ENCODE peak calls at places on chromosomes 16 and 17, in ten cellular contexts. Q, H, C, Z, S, N, U, R, V and K are unnamed samples.

GRCh38 chr17:74754832-74755231 is 6.4 kb downstream of the NHERF1 start:
- DNase-seq in U (no peak), Z (no peak), S (no peak), N (no peak), C (no peak), Q (no peak), H (no peak), R (no peak), V (no peak), K (no peak)

GRCh38 chr16:53982631-53983042 is 278.7 kb downstream of the FTO start:
- DNase-seq in Z (no peak), S (no peak), H (no peak), C (no peak), U (no peak), Q (no peak), V (no peak), R (no peak), N (no peak), K (no peak)

GRCh38 chr17:44736551-44737240 is 22.1 kb upstream of the ADAM11 start:
- DNase-seq in Z (no peak), V (no peak), S (no peak), U (no peak), H (no peak), R (no peak), N (no peak), C (no peak), Q (no peak), K (no peak)

GRCh38 chr16:12455287-12455798 is 348.3 kb downstream of the CPPED1 start:
- DNase-seq in C (peak), N (peak), U (peak), H (peak), S (peak), R (peak), Q (no peak), V (no peak), Z (no peak), K (peak)

GRCh38 chr16:14179116-14179515 is 108.0 kb downstream of the MRTFB start:
- DNase-seq in Z (no peak), R (peak), S (no peak), V (no peak), N (no peak), Q (no peak), H (no peak), U (no peak), C (no peak), K (no peak)

GRCh38 chr16:87506423-87507350 is 13.9 kb upstream of the ZCCHC14 start:
- DNase-seq in H (no peak), N (no peak), C (no peak), V (no peak), Q (no peak), S (no peak), Z (no peak), R (no peak), U (no peak), K (no peak)

GRCh38 chr17:78870621-78871020 is 30.0 kb upstream of the USP36 start:
- DNase-seq in Z (no peak), Q (no peak), C (no peak), U (no peak), R (no peak), V (no peak), S (no peak), H (no peak), N (no peak), K (no peak)

GRCh38 chr16:12239226-12239625 is 262.7 kb downstream of the SNX29 start:
- DNase-seq in N (no peak), R (no peak), Z (no peak), S (no peak), V (no peak), U (no peak), Q (no peak), C (no peak), H (no peak), K (no peak)

GRCh38 chr17:61335845-61336655 is 63.6 kb upstream of the TBX2 start:
- DNase-seq in Z (no peak), H (no peak), V (no peak), S (no peak), U (no peak), N (no peak), Q (no peak), C (peak), R (peak), K (no peak)

GRCh38 chr17:3762922-3763776 is 37.8 kb downstream of the ITGAE start:
- DNase-seq in Q (no peak), H (no peak), Z (no peak), U (no peak), S (peak), R (no peak), N (no peak), V (no peak), C (no peak), K (no peak)

GRCh38 chr17:7241783-7242716 is at the start of gene GABARAP:
- DNase-seq in V (peak), U (peak), C (peak), R (peak), N (peak), S (peak), H (peak), Q (peak), Z (no peak), K (peak)

GRCh38 chr17:29195465-29196081 is 15.4 kb upstream of the MYO18A start:
- DNase-seq in S (peak), U (no peak), Q (no peak), R (no peak), V (no peak), Z (no peak), C (no peak), N (no peak), H (no peak), K (no peak)

GRCh38 chr17:64174686-64175456 is 44.9 kb upstream of the ERN1 start:
- DNase-seq in U (no peak), V (no peak), N (no peak), S (no peak), C (no peak), R (peak), H (no peak), Z (no peak), Q (peak), K (no peak)

GRCh38 chr16:49696414-49697101 is 159.4 kb downstream of the ZNF423 start:
- DNase-seq in S (no peak), Q (no peak), H (no peak), C (no peak), U (peak), V (no peak), N (peak), Z (no peak), R (no peak), K (peak)

GRCh38 chr16:78137782-78138616 is 38.5 kb downstream of the WWOX start:
- DNase-seq in C (no peak), U (no peak), S (no peak), N (no peak), Q (no peak), Z (no peak), H (no peak), R (no peak), V (no peak), K (no peak)

GRCh38 chr16:84680843-84681629 is 18.8 kb upstream of the USP10 start:
- DNase-seq in C (no peak), V (no peak), S (no peak), U (no peak), H (no peak), R (no peak), Q (no peak), N (no peak), Z (no peak), K (no peak)

GRCh38 chr17:76515291-76515949 is 14.2 kb upstream of the RHBDF2 start:
- DNase-seq in Z (peak), S (peak), Q (peak), U (no peak), R (peak), H (peak), N (no peak), C (peak), V (peak), K (no peak)

GRCh38 chr17:30401097-30401496 is 22.4 kb downstream of the CPD start:
- DNase-seq in R (no peak), U (no peak), N (no peak), C (no peak), H (no peak), Z (no peak), S (no peak), Q (no peak), V (no peak), K (no peak)

GRCh38 chr17:64599187-64599676 is 62.9 kb downstream of the SMURF2 start:
- DNase-seq in N (peak), Q (no peak), C (peak), R (no peak), U (no peak), Z (no peak), H (no peak), V (no peak), S (no peak), K (no peak)

GRCh38 chr17:13542612-13543011 is 59.1 kb downstream of the HS3ST3A1 start:
- DNase-seq in V (no peak), U (no peak), S (no peak), H (no peak), Q (no peak), R (peak), Z (no peak), C (no peak), N (no peak), K (no peak)

GRCh38 chr17:61209524-61209923 is 190.1 kb upstream of the TBX2 start:
- DNase-seq in Q (no peak), S (no peak), Z (no peak), V (no peak), R (peak), N (no peak), C (no peak), U (no peak), H (no peak), K (no peak)

GRCh38 chr17:9843152-9844010 is 17.7 kb downstream of the GLP2R start:
- DNase-seq in U (no peak), V (no peak), H (no peak), Q (no peak), S (no peak), R (no peak), C (no peak), Z (no peak), N (no peak), K (no peak)

GRCh38 chr17:76827736-76828135 is 40.5 kb upstream of the MGAT5B start:
- DNase-seq in U (no peak), Q (no peak), Z (no peak), V (no peak), N (no peak), S (no peak), H (no peak), R (no peak), C (no peak), K (no peak)

GRCh38 chr16:27973678-27974077 is 89.8 kb downstream of the GSG1L start:
- DNase-seq in R (no peak), S (no peak), N (no peak), Z (no peak), H (no peak), C (no peak), U (no peak), V (no peak), Q (no peak), K (no peak)

GRCh38 chr17:29982991-29983390 is 41.6 kb downstream of the EFCAB5 start:
- DNase-seq in S (no peak), V (no peak), H (no peak), Q (no peak), R (no peak), U (no peak), N (no peak), Z (no peak), C (no peak), K (no peak)

GRCh38 chr16:68009157-68009735 is 6.5 kb downstream of the DPEP2NB start:
- DNase-seq in Q (no peak), N (no peak), H (no peak), U (no peak), Z (no peak), R (no peak), S (no peak), C (no peak), V (no peak), K (no peak)

GRCh38 chr17:4329838-4330237 is 36.6 kb downstream of the UBE2G1 start:
- DNase-seq in C (no peak), U (no peak), Z (peak), Q (no peak), V (peak), S (no peak), R (peak), H (no peak), N (no peak), K (no peak)

GRCh38 chr17:17069849-17070248 is 27.6 kb downstream of the MPRIP start:
- DNase-seq in V (no peak), C (no peak), U (no peak), H (no peak), Z (no peak), R (no peak), N (no peak), S (no peak), Q (no peak), K (no peak)

GRCh38 chr17:63550816-63551639 is 751 bp downstream of the DCAF7 start:
- DNase-seq in R (peak), Q (no peak), C (no peak), V (no peak), S (no peak), U (no peak), H (no peak), Z (no peak), N (no peak), K (no peak)

GRCh38 chr17:3773511-3773910 is 27.5 kb downstream of the ITGAE start:
- DNase-seq in V (no peak), S (no peak), U (no peak), Q (no peak), H (no peak), R (peak), C (no peak), N (no peak), Z (no peak), K (no peak)

GRCh38 chr17:34673995-34674900 is 94.9 kb downstream of the TMEM132E start:
- DNase-seq in Z (no peak), R (no peak), V (no peak), H (no peak), U (no peak), N (no peak), C (no peak), S (no peak), Q (no peak), K (no peak)

GRCh38 chr16:63690267-63690666 is 1431.6 kb downstream of the CDH11 start:
- DNase-seq in Q (no peak), R (no peak), N (no peak), U (no peak), H (no peak), Z (no peak), C (no peak), V (no peak), S (no peak), K (no peak)

GRCh38 chr17:46851029-46851741 is at the start of gene WNT9B:
- DNase-seq in H (no peak), Z (no peak), R (peak), U (peak), V (no peak), S (no peak), N (peak), C (peak), Q (no peak), K (peak)
- TF ChIP-seq CTCF in H (peak), Z (no peak), R (no peak), U (no peak), V (no peak), S (no peak), N (no peak), C (no peak), Q (no peak), K (no peak)

GRCh38 chr16:74716355-74716754 is 15.7 kb upstream of the MLKL start:
- DNase-seq in S (no peak), Q (no peak), N (peak), Z (no peak), H (no peak), C (no peak), R (no peak), V (no peak), U (no peak), K (no peak)
- TF ChIP-seq CTCF in S (no peak), Q (no peak), N (no peak), Z (no peak), H (no peak), C (no peak), R (no peak), V (no peak), U (no peak), K (no peak)

GRCh38 chr17:69506489-69506888 is 92.0 kb downstream of the MAP2K6 start:
- DNase-seq in Z (no peak), V (no peak), H (no peak), Q (no peak), S (no peak), R (no peak), C (no peak), N (no peak), U (no peak), K (no peak)
- TF ChIP-seq CTCF in Z (peak), V (no peak), H (peak), Q (no peak), S (peak), R (peak), C (no peak), N (no peak), U (peak), K (no peak)

DNA sequence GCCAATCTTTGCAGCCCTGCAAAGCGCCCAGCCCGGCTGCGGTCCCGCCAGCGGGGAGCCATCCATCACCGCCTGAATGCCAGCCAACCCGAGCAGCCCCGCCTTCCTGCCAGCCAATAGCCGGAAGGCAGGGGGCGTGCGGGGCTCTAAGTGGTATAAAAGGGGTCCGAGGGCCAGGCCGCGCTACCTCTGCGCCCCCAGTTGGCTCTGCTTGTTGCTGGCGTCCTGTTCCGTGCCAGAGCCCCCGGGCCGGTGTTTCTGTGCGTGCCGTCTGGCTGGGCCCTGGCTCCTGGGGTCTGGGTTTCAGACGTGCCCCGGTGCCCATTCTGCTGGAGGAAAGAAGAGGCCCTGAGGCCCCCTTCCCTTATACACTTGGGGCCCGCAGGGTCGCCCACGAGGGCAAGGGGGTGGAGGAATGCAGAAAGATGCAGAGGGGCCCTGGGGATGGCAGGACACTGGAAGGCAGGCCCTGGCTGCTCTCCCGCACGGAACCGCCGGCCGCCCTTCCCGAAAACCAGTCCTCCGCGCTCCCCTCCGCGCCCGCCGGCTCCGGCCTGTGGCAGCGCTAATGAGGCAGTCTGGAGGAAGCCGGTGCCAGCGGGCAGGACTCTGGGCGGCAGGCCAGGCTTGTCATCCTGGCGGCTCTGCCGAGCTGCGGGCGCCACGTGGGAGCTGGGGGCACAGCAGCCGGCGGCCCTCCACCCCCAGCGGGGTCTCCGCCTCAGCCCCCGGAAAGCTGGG is 14.0 kb downstream of the COPZ2 start:
- DNase-seq in R (peak), S (no peak), U (peak), Q (peak), V (no peak), C (peak), H (peak), Z (no peak), N (peak), K (peak)
- TF ChIP-seq CTCF in R (no peak), S (peak), U (peak), Q (no peak), V (peak), C (peak), H (peak), Z (peak), N (no peak), K (peak)

GRCh38 chr17:57010495-57010894 is 32.6 kb downstream of the SCPEP1 start:
- DNase-seq in C (no peak), U (no peak), H (no peak), N (no peak), Q (no peak), S (no peak), R (no peak), V (no peak), Z (no peak), K (no peak)
- TF ChIP-seq CTCF in C (no peak), U (no peak), H (no peak), N (no peak), Q (no peak), S (no peak), R (no peak), V (no peak), Z (no peak), K (no peak)

GRCh38 chr17:83176272-83176955 is 97.0 kb downstream of the METRNL start:
- DNase-seq in R (no peak), Q (no peak), Z (no peak), N (peak), S (no peak), U (no peak), V (no peak), H (no peak), C (no peak), K (no peak)

GRCh38 chr17:83173997-83174858 is 94.8 kb downstream of the METRNL start:
- DNase-seq in C (no peak), Z (no peak), V (no peak), U (no peak), S (peak), N (peak), R (no peak), Q (peak), H (no peak), K (peak)

GRCh38 chr17:83175551-83176271 is 96.3 kb downstream of the METRNL start:
- DNase-seq in Z (no peak), S (no peak), V (no peak), C (no peak), R (no peak), Q (no peak), N (no peak), H (no peak), U (no peak), K (no peak)

GRCh38 chr17:83173180-83173996 is 94.0 kb downstream of the METRNL start:
- DNase-seq in Z (no peak), H (no peak), S (no peak), Q (no peak), R (no peak), C (no peak), V (no peak), N (peak), U (no peak), K (no peak)

GRCh38 chr17:83174859-83175550 is 95.6 kb downstream of the METRNL start:
- DNase-seq in V (no peak), Q (peak), C (no peak), H (no peak), U (no peak), N (no peak), Z (no peak), R (no peak), S (no peak), K (no peak)
- TF ChIP-seq CTCF in V (peak), Q (no peak), C (no peak), H (no peak), U (no peak), N (no peak), Z (peak), R (no peak), S (no peak), K (no peak)

GRCh38 chr16:5756969-5757368 is 659.4 kb upstream of the EEF2KMT start:
- DNase-seq in Q (no peak), C (no peak), Z (no peak), V (no peak), H (no peak), N (no peak), S (no peak), R (no peak), U (no peak), K (no peak)
- TF ChIP-seq CTCF in Q (no peak), C (no peak), Z (no peak), V (no peak), H (no peak), N (no peak), S (no peak), R (no peak), U (peak), K (no peak)